ENCODE peak calls at places on chromosomes 2 and 18, in nine cellular contexts. D, U, F, V, S, R, G, J and I are unnamed samples.

GRCh38 chr2:55912926-55913325 is 10.7 kb downstream of the EFEMP1 start:
- DNase-seq in V (no peak), G (no peak), F (no peak), U (no peak), S (no peak), R (no peak), J (no peak), D (no peak), I (no peak)

GRCh38 chr2:10003206-10004125 is 39.9 kb upstream of the KLF11 start:
- DNase-seq in F (no peak), U (no peak), G (no peak), D (no peak), J (no peak), R (no peak), V (no peak), S (no peak), I (no peak)

GRCh38 chr2:53452957-53453748 is 314.5 kb upstream of the CHAC2 start:
- DNase-seq in F (no peak), G (no peak), J (no peak), S (no peak), V (no peak), U (no peak), R (no peak), D (no peak), I (peak; percentile 42)

GRCh38 chr2:186728631-186729030 is 34.8 kb downstream of the FAM171B start:
- DNase-seq in V (no peak), F (no peak), R (no peak), G (no peak), D (no peak), J (no peak), U (no peak), S (no peak), I (no peak)

GRCh38 chr2:159165065-159165464 is 121.4 kb downstream of the WDSUB1 start:
- DNase-seq in J (no peak), G (no peak), R (no peak), U (no peak), V (no peak), S (no peak), F (no peak), D (no peak), I (no peak)

GRCh38 chr2:63189026-63189425 is 138.4 kb downstream of the OTX1 start:
- DNase-seq in J (no peak), R (no peak), S (no peak), D (peak; percentile 4), U (no peak), F (no peak), V (no peak), G (no peak), I (peak; percentile 38)

GRCh38 chr18:22674300-22674699 is 256.6 kb upstream of the CTAGE1 start:
- DNase-seq in G (no peak), D (peak; percentile 91), F (no peak), S (peak; percentile 51), R (no peak), U (no peak), J (no peak), V (no peak), I (peak; percentile 96)

GRCh38 chr2:95058989-95059601 is 33.6 kb downstream of the MAL start:
- DNase-seq in S (no peak), R (no peak), J (no peak), U (no peak), V (no peak), G (peak; percentile 44), F (no peak), D (no peak), I (peak; percentile 99)

GRCh38 chr2:239939736-239940483 is 85.2 kb downstream of the NDUFA10 start:
- DNase-seq in D (no peak), S (no peak), F (no peak), J (no peak), R (no peak), V (no peak), U (no peak), G (peak; percentile 57), I (no peak)

GRCh38 chr2:174009488-174010223 is 44.5 kb upstream of the SP3 start:
- DNase-seq in J (no peak), F (no peak), U (no peak), G (no peak), R (no peak), D (no peak), S (no peak), V (no peak), I (peak; percentile 69)

GRCh38 chr2:127733816-127734537 is 32.7 kb downstream of the SFT2D3 start:
- DNase-seq in D (no peak), S (no peak), V (no peak), R (no peak), G (no peak), J (no peak), F (no peak), U (no peak), I (peak; percentile 64)

GRCh38 chr18:77078671-77079070 is 53.9 kb downstream of the MBP start:
- DNase-seq in R (no peak), V (no peak), U (no peak), J (no peak), F (no peak), G (peak; percentile 73), S (no peak), D (no peak), I (no peak)